ENCODE peak calls at places on chromosomes 13 and 19, in four cellular contexts. E is K562, V is upper lobe of left lung, N is HepG2. R is an unnamed sample.

GRCh38 chr13:40058757-40059236 is 403.3 kb downstream of the COG6 start:
- ATAC-seq in V (no peak), N (no peak), E (no peak), R (peak)

GRCh38 chr13:44280461-44280860 is 93.2 kb upstream of the SERP2 start:
- ATAC-seq in V (no peak), E (no peak), N (no peak), R (no peak)

GRCh38 chr13:48906200-48906599 is 69.5 kb upstream of the FNDC3A start:
- ATAC-seq in V (no peak), E (no peak), N (peak), R (no peak)

GRCh38 chr13:42832341-42833153 is 51.2 kb downstream of the FAM216B start:
- ATAC-seq in N (peak), V (peak), E (no peak), R (no peak)

GRCh38 chr13:20924758-20925394 is 22.3 kb upstream of the XPO4 start:
- ATAC-seq in V (peak), N (peak), E (peak), R (no peak)

GRCh38 chr13:30481241-30481760 is 15.6 kb upstream of the HMGB1 start:
- ATAC-seq in E (no peak), N (no peak), V (no peak), R (no peak)

GRCh38 chr13:112767506-112768471 is 78.0 kb downstream of the ATP11A start:
- ATAC-seq in E (no peak), V (peak), N (no peak), R (peak)

GRCh38 chr13:113832204-113832603 is 31.7 kb downstream of the GAS6 start:
- ATAC-seq in N (no peak), V (no peak), E (no peak), R (no peak)

GRCh38 chr19:45403781-45404556 is 900 bp downstream of the PPP1R13L start:
- ATAC-seq in V (no peak), N (peak), E (peak), R (no peak)

GRCh38 chr13:98488736-98489135 is 88.2 kb downstream of the STK24 start:
- ATAC-seq in V (no peak), E (no peak), N (no peak), R (no peak)

GRCh38 chr19:53985863-53986262 is 5.6 kb upstream of the CACNG6 start:
- ATAC-seq in V (no peak), N (no peak), E (no peak), R (no peak)

GRCh38 chr13:106349080-106349841 is 186.2 kb downstream of the EFNB2 start:
- ATAC-seq in E (no peak), N (no peak), V (peak), R (peak)

GRCh38 chr19:16338470-16339360 is 14.1 kb downstream of the KLF2 start:
- ATAC-seq in E (no peak), N (peak), V (peak), R (peak)

GRCh38 chr13:32414580-32414979 is 13.3 kb downstream of the N4BP2L1 start:
- ATAC-seq in E (no peak), V (no peak), N (no peak), R (no peak)

GRCh38 chr19:16370671-16371391 is 46.2 kb downstream of the KLF2 start:
- ATAC-seq in N (no peak), V (no peak), E (no peak), R (no peak)

GRCh38 chr13:45370922-45371406 is 30.0 kb upstream of the TPT1 start:
- ATAC-seq in V (peak), E (peak), N (peak), R (peak)

GRCh38 chr13:27466513-27466912 is 16.1 kb upstream of the MTIF3 start:
- ATAC-seq in E (no peak), V (no peak), N (no peak), R (no peak)

GRCh38 chr19:15776991-15777787 is 10.3 kb upstream of the OR10H5 start:
- ATAC-seq in V (no peak), N (no peak), E (no peak), R (no peak)

GRCh38 chr13:32277838-32278237 is 37.3 kb downstream of the ZAR1L start:
- ATAC-seq in V (no peak), E (no peak), N (no peak), R (no peak)

GRCh38 chr19:13281567-13282291 is 131.5 kb downstream of the IER2 start:
- ATAC-seq in E (no peak), V (no peak), N (no peak), R (no peak)

GRCh38 chr13:106362637-106363036 is 172.8 kb downstream of the EFNB2 start:
- ATAC-seq in E (no peak), N (no peak), V (no peak), R (no peak)

GRCh38 chr13:103528437-103528836 is 462.2 kb upstream of the SLC10A2 start:
- ATAC-seq in V (no peak), E (no peak), N (no peak), R (no peak)

GRCh38 chr13:110338441-110339101 is 31.5 kb downstream of the COL4A2 start:
- ATAC-seq in E (no peak), N (no peak), V (peak), R (peak)

GRCh38 chr13:113122571-113123225 is at the start of gene F10:
- ATAC-seq in N (peak), E (peak), V (peak), R (peak)

GRCh38 chr19:7318176-7318575 is 24.0 kb upstream of the INSR start:
- ATAC-seq in E (no peak), N (no peak), V (no peak), R (no peak)

GRCh38 chr19:11268783-11269267 is 6.5 kb upstream of the DOCK6 start:
- ATAC-seq in N (no peak), V (peak), E (peak), R (peak)

GRCh38 chr13:40568672-40569350 is 97.6 kb downstream of the FOXO1 start:
- ATAC-seq in E (no peak), N (peak), V (no peak), R (no peak)

GRCh38 chr19:43798026-43798545 is 4.2 kb downstream of the LYPD5 start:
- ATAC-seq in V (no peak), N (peak), E (no peak), R (no peak)

GRCh38 chr19:16540948-16541347 is 1.3 kb downstream of the CHERP start:
- ATAC-seq in V (no peak), N (peak), E (no peak), R (no peak)

GRCh38 chr19:39435499-39436349 is at the start of gene RPS16:
- ATAC-seq in N (peak), V (peak), E (peak), R (peak)

GRCh38 chr19:947090-947706 is 21.4 kb downstream of the ARID3A start:
- ATAC-seq in N (no peak), V (no peak), E (no peak), R (no peak)

GRCh38 chr19:950352-951066 is 24.7 kb downstream of the ARID3A start:
- ATAC-seq in N (no peak), E (no peak), V (no peak), R (no peak)

GRCh38 chr19:945401-946252 is 19.8 kb downstream of the ARID3A start:
- ATAC-seq in N (no peak), V (no peak), E (no peak), R (no peak)

GRCh38 chr19:948842-949496 is 23.1 kb downstream of the ARID3A start:
- ATAC-seq in N (no peak), E (no peak), V (no peak), R (no peak)

GRCh38 chr19:947707-948533 is 22.1 kb downstream of the ARID3A start:
- ATAC-seq in V (peak), E (no peak), N (no peak), R (peak)
- TF ChIP-seq EP300 in V (no peak), E (no peak), N (no peak), R (no peak)

GRCh38 chr19:2391118-2391725 is 31.2 kb downstream of the TMPRSS9 start:
- ATAC-seq in N (no peak), V (peak), E (peak), R (no peak)
- TF ChIP-seq POLR2AphosphoS5 in N (no peak), V (no peak), E (no peak), R (no peak)

DNA sequence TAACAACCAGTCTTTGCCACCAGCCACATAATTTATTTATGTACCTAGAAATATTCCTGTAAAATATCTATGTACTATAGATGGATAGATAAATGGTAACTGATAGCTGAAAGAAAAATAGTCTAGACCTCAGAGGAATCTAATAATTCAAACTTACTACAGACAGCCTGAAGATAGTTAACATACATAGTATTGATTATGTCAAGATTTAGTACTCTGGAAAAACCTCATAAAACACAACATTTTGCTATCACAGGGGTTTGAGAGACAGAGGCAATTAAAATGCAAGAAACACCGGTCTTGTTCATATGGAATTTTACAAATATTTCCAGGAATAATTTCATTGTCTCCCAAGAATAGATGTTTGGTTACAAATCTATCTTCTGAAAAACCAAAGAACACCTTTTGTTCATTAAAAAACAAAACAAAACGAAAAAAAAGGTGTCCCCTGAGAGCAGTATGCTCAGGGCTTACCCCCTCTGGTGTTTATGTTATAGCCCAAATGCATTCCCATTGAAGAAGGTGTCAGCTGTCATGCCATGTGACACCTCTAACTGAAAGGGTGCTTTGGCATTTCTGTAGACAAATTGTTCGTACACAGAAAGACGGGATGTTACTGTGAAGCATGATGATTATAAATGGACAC is 507.6 kb downstream of the TBC1D4 start:
- ATAC-seq in N (no peak), V (no peak), E (no peak), R (no peak)
- TF ChIP-seq EP300 in N (no peak), V (no peak), E (no peak), R (no peak)

GRCh38 chr19:42244452-42245220 is 2.2 kb upstream of the GSK3A start:
- ATAC-seq in V (peak), E (peak), N (peak), R (peak)
- TF ChIP-seq POLR2AphosphoS5 in V (peak), E (no peak), N (no peak), R (peak)

GRCh38 chr19:5910638-5910907 is 3.5 kb upstream of the CAPS start:
- ATAC-seq in N (no peak), E (no peak), V (no peak), R (no peak)
- TF ChIP-seq EP300 in N (no peak), E (no peak), V (no peak), R (no peak)

R was measured in gastroesophageal sphincter.